ENCODE peak calls at places on chromosomes 2 and 18, in four cellular contexts. One of them, this sample, is unnamed.

GRCh38 chr18:27861539-27861938 is 315.4 kb downstream of the CDH2 start:
- DNase-seq in mesenchymal stem cell: no peak
- DNase-seq in upper lobe of left lung: no peak
- DNase-seq in pancreas: no peak
- DNase-seq in this sample: no peak

GRCh38 chr18:44309185-44309584 is 371.5 kb upstream of the SETBP1 start:
- DNase-seq in mesenchymal stem cell: no peak
- DNase-seq in pancreas: no peak
- DNase-seq in upper lobe of left lung: no peak
- DNase-seq in this sample: no peak

GRCh38 chr2:58521803-58522602 is 280.9 kb upstream of the FANCL start:
- DNase-seq in pancreas: no peak
- DNase-seq in upper lobe of left lung: no peak
- DNase-seq in mesenchymal stem cell: no peak
- DNase-seq in this sample: no peak

GRCh38 chr2:177467646-177468045 is 75.1 kb downstream of the AGPS start:
- DNase-seq in upper lobe of left lung: no peak
- DNase-seq in pancreas: no peak
- DNase-seq in mesenchymal stem cell: peak; percentile 48
- DNase-seq in this sample: no peak

GRCh38 chr2:186256540-186256939 is 229.5 kb upstream of the ZC3H15 start:
- DNase-seq in pancreas: no peak
- DNase-seq in mesenchymal stem cell: peak; percentile 57
- DNase-seq in upper lobe of left lung: no peak
- DNase-seq in this sample: no peak

GRCh38 chr2:150705357-150705756 is 217.9 kb upstream of the RND3 start:
- DNase-seq in pancreas: no peak
- DNase-seq in mesenchymal stem cell: no peak
- DNase-seq in upper lobe of left lung: no peak
- DNase-seq in this sample: no peak

GRCh38 chr2:197946562-197946961 is 142.2 kb downstream of the PLCL1 start:
- DNase-seq in upper lobe of left lung: no peak
- DNase-seq in mesenchymal stem cell: no peak
- DNase-seq in pancreas: no peak
- DNase-seq in this sample: no peak

GRCh38 chr2:43631918-43632317 is 5.1 kb upstream of the PLEKHH2 start:
- DNase-seq in mesenchymal stem cell: no peak
- DNase-seq in upper lobe of left lung: no peak
- DNase-seq in pancreas: no peak
- DNase-seq in this sample: no peak

GRCh38 chr2:224086226-224086911 is 47.3 kb upstream of the SERPINE2 start:
- DNase-seq in upper lobe of left lung: no peak
- DNase-seq in mesenchymal stem cell: peak; percentile 94
- DNase-seq in pancreas: no peak
- DNase-seq in this sample: no peak

GRCh38 chr18:40985441-40985840 is 969.6 kb upstream of the PIK3C3 start:
- DNase-seq in upper lobe of left lung: no peak
- DNase-seq in pancreas: no peak
- DNase-seq in mesenchymal stem cell: no peak
- DNase-seq in this sample: no peak

GRCh38 chr2:15553519-15553918 is 7.6 kb downstream of the NBAS start:
- DNase-seq in upper lobe of left lung: no peak
- DNase-seq in mesenchymal stem cell: no peak
- DNase-seq in pancreas: no peak
- DNase-seq in this sample: no peak

GRCh38 chr2:215917953-215918620 is 95.3 kb downstream of the MREG start:
- DNase-seq in mesenchymal stem cell: peak; percentile 74
- DNase-seq in pancreas: no peak
- DNase-seq in upper lobe of left lung: no peak
- DNase-seq in this sample: no peak

GRCh38 chr2:241904011-241904718 is 34.6 kb downstream of the RTP5 start:
- DNase-seq in pancreas: peak; percentile 54
- DNase-seq in upper lobe of left lung: peak; percentile 42
- DNase-seq in mesenchymal stem cell: no peak
- DNase-seq in this sample: no peak

GRCh38 chr18:49744395-49744987 is 68.8 kb downstream of the ACAA2 start:
- DNase-seq in upper lobe of left lung: peak; percentile 28
- DNase-seq in mesenchymal stem cell: no peak
- DNase-seq in pancreas: no peak
- DNase-seq in this sample: no peak

GRCh38 chr18:74861154-74861553 is 263.5 kb downstream of the ZNF407 start:
- DNase-seq in upper lobe of left lung: no peak
- DNase-seq in mesenchymal stem cell: peak; percentile 68
- DNase-seq in pancreas: no peak
- DNase-seq in this sample: no peak

GRCh38 chr2:65357095-65357958 is 75.1 kb downstream of the SPRED2 start:
- DNase-seq in upper lobe of left lung: no peak
- DNase-seq in mesenchymal stem cell: no peak
- DNase-seq in pancreas: no peak
- DNase-seq in this sample: no peak

GRCh38 chr2:230599854-230600253 is 112.8 kb upstream of the CAB39 start:
- DNase-seq in mesenchymal stem cell: no peak
- DNase-seq in pancreas: no peak
- DNase-seq in upper lobe of left lung: no peak
- DNase-seq in this sample: no peak

GRCh38 chr2:162153608-162154224 is 1.7 kb upstream of the GCG start:
- DNase-seq in upper lobe of left lung: no peak
- DNase-seq in pancreas: peak; percentile 26
- DNase-seq in mesenchymal stem cell: peak; percentile 69
- DNase-seq in this sample: no peak

GRCh38 chr2:113910110-113910717 is 20.3 kb downstream of the ACTR3 start:
- DNase-seq in mesenchymal stem cell: peak; percentile 49
- DNase-seq in upper lobe of left lung: no peak
- DNase-seq in pancreas: no peak
- DNase-seq in this sample: no peak

GRCh38 chr2:74314107-74314506 is 29.1 kb downstream of the SLC4A5 start:
- DNase-seq in pancreas: no peak
- DNase-seq in mesenchymal stem cell: no peak
- DNase-seq in upper lobe of left lung: no peak
- DNase-seq in this sample: no peak

GRCh38 chr2:100012575-100012974 is 129.8 kb downstream of the AFF3 start:
- DNase-seq in upper lobe of left lung: no peak
- DNase-seq in mesenchymal stem cell: no peak
- DNase-seq in pancreas: no peak
- DNase-seq in this sample: no peak

DNA sequence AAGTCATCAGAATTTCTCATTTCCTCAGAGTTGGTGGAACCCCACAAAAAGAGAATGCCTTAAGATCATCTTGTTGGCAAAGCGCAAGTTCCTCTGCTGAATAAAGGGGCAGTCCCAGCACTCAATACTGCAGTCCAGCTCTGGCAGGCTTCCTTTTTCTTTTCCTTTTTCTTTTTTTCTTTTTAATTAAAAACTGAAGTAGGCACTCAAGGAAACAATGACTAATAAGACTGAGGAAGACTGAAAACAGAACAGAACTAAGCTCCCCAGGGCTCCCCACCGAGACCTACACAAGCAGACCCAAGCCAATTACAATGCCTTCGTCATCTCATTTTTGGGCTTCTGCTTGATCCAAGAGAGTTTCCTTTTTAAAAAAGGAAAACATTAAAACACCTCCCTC is 82.0 kb downstream of the STK39 start:
- DNase-seq in upper lobe of left lung: no peak
- DNase-seq in mesenchymal stem cell: no peak
- DNase-seq in pancreas: no peak
- DNase-seq in this sample: no peak
- H3K27ac ChIP-seq in upper lobe of left lung: no peak overlapping the region
- H3K27ac ChIP-seq in mesenchymal stem cell: no peak overlapping the region
- H3K27ac ChIP-seq in pancreas: no peak overlapping the region
- H3K27ac ChIP-seq in this sample: peak overlapping the region; percentile 62

GRCh38 chr2:69641887-69642708 is 1.4 kb downstream of the AAK1 start:
- DNase-seq in pancreas: no peak
- DNase-seq in mesenchymal stem cell: no peak
- DNase-seq in upper lobe of left lung: no peak
- DNase-seq in this sample: no peak
- H3K4me1 ChIP-seq in pancreas: no peaks in the 10 kb centered on the region
- H3K4me1 ChIP-seq in mesenchymal stem cell: peaks cover 4% of the 10 kb centered on the region
- H3K4me1 ChIP-seq in upper lobe of left lung: peaks cover 51% of the 10 kb centered on the region
- H3K4me1 ChIP-seq in this sample: peaks cover 82% of the 10 kb centered on the region

DNA sequence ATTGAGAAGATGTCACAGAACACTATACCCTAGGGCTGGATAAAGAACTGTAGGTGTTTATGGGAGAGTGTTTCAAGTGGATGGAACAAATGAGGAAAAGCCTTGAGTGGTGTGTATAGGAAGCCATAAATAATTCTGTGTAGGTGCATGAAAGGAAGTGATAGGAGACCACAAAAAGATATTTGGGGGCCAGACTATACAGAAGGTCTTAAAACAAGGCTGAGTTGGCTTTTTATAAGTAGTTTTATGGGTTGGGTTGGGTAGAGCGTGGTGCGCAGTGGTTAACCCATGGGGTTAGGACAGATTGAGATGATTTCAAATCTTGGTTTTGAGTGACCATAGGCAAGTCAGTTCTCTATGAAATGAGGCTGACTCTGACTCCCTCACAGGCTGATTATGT is 110.5 kb downstream of the PKP4 start:
- DNase-seq in pancreas: no peak
- DNase-seq in mesenchymal stem cell: no peak
- DNase-seq in upper lobe of left lung: no peak
- DNase-seq in this sample: no peak
- H3K4me3 ChIP-seq in pancreas: no peak overlapping the region
- H3K4me3 ChIP-seq in mesenchymal stem cell: no peak overlapping the region
- H3K4me3 ChIP-seq in upper lobe of left lung: no peak overlapping the region
- H3K4me3 ChIP-seq in this sample: no peak overlapping the region

DNA sequence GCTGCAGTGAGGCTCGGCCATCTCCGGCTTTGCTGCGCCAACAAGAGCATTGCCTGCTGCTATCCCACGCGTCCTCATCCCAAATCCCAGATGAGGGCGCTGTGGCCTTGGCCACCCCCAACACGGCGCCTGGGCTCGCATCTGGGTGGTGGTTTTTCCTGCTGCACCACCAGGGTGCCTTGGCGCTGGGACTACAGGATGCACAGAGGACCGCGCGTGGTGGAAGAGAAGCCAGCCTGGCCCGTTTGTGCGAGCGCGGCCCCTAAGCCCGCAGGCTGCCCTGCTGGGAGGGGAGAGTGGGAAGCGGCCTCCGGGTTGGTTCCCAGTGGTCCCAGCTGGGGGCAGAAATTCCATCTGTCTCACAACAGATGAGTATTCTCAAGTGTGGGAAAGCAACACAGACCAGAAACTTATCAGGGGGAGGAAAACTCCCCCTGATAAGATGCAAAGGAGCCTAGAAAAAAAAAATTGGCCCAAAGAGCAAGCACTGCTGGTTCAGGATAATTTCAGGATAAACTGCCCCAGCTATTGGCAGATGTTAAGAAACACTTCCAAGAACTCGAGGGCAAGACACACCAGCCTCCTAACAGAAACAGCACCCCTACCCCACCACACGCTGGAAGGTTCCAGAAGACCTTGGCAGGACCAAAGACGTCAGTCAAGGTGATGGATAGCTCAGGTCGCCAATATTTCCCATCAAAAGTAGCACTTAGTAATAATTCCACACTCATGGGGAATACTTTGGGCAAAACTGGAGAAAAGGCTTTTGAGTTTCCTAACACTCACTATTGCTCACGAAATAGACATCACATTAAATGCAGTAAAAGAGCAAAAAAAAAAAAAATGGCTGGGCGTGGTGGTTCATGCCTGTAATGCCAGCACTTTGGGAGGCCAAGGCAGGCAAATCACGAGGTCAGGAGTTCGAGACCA is 152.1 kb downstream of the PXDN start:
- DNase-seq in mesenchymal stem cell: peak; percentile 79
- DNase-seq in upper lobe of left lung: peak; percentile 86
- DNase-seq in pancreas: peak; percentile 45
- DNase-seq in this sample: peak; percentile 72
- H3K27ac ChIP-seq in mesenchymal stem cell: peak overlapping the region; percentile 31
- H3K27ac ChIP-seq in upper lobe of left lung: peak overlapping the region; percentile 39
- H3K27ac ChIP-seq in pancreas: no peak overlapping the region
- H3K27ac ChIP-seq in this sample: peak overlapping the region; percentile 81

GRCh38 chr2:109690457-109690821 is 76.3 kb downstream of the SOWAHC start:
- DNase-seq in mesenchymal stem cell: no peak
- DNase-seq in pancreas: no peak
- DNase-seq in upper lobe of left lung: no peak
- DNase-seq in this sample: no peak

GRCh38 chr2:109692013-109692738 is 78.0 kb downstream of the SOWAHC start:
- DNase-seq in upper lobe of left lung: no peak
- DNase-seq in mesenchymal stem cell: no peak
- DNase-seq in pancreas: no peak
- DNase-seq in this sample: no peak

GRCh38 chr2:109690822-109691541 is 76.8 kb downstream of the SOWAHC start:
- DNase-seq in upper lobe of left lung: no peak
- DNase-seq in mesenchymal stem cell: peak; percentile 36
- DNase-seq in pancreas: no peak
- DNase-seq in this sample: peak; percentile 61

GRCh38 chr2:109695290-109695689 is 81.1 kb downstream of the SOWAHC start:
- DNase-seq in upper lobe of left lung: no peak
- DNase-seq in pancreas: no peak
- DNase-seq in mesenchymal stem cell: no peak
- DNase-seq in this sample: no peak

DNA sequence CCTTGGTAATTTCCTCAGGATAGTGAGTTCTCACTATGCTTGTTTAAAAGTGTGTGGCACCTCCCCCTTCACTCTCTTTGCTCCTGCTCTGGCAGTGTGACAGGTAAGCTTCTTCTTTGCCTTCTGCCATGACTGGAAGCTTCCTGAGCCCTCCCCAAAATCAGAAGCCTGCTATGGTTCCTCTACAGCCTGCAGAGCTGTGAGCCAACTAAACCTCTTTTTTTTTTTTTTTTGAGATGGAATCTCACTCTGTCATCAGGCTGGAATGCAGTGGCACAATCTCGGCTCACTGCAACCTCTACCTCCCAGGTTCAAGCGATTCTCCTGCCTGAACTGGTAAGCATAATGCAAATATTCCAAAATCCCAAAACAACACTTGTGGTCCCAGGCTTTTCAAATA is 80.0 kb downstream of the SOWAHC start:
- DNase-seq in pancreas: no peak
- DNase-seq in upper lobe of left lung: no peak
- DNase-seq in mesenchymal stem cell: peak; percentile 16
- DNase-seq in this sample: no peak
- H3K4me1 ChIP-seq in pancreas: peaks cover 15% of the 10 kb centered on the region
- H3K4me1 ChIP-seq in upper lobe of left lung: peaks cover 31% of the 10 kb centered on the region
- H3K4me1 ChIP-seq in mesenchymal stem cell: peaks cover 8% of the 10 kb centered on the region
- H3K4me1 ChIP-seq in this sample: peaks cover 42% of the 10 kb centered on the region

GRCh38 chr18:5251117-5251516 is 44.4 kb downstream of the ZBTB14 start:
- DNase-seq in pancreas: no peak
- DNase-seq in upper lobe of left lung: no peak
- DNase-seq in mesenchymal stem cell: no peak
- DNase-seq in this sample: no peak
- H3K4me3 ChIP-seq in pancreas: no peak overlapping the region
- H3K4me3 ChIP-seq in upper lobe of left lung: no peak overlapping the region
- H3K4me3 ChIP-seq in mesenchymal stem cell: no peak overlapping the region
- H3K4me3 ChIP-seq in this sample: no peak overlapping the region

GRCh38 chr2:11898576-11898975 is 152.1 kb downstream of the LPIN1 start:
- DNase-seq in mesenchymal stem cell: no peak
- DNase-seq in pancreas: no peak
- DNase-seq in upper lobe of left lung: no peak
- DNase-seq in this sample: no peak
- H3K27ac ChIP-seq in mesenchymal stem cell: no peak overlapping the region
- H3K27ac ChIP-seq in pancreas: no peak overlapping the region
- H3K27ac ChIP-seq in upper lobe of left lung: no peak overlapping the region
- H3K27ac ChIP-seq in this sample: no peak overlapping the region

DNA sequence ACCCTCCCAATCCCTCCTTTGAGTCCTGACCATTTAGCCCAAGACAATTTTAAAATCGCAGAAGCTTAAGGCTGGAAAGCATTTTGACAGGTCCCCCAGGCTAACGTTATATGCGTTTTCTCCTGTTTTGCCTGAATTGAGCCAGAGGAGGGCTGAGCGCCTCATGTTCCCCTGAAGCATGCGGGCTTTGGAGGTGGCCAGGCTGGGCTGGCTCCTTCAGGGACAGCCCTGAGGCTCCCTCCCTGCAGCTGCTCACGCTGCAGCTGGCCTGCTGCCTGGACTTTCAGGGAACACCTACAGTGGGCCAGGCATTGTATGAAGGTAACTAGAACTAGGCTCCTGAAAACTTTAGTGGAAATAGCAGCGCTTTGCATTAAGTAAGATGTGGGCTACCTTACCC is 179.2 kb downstream of the ACKR3 start:
- DNase-seq in upper lobe of left lung: peak; percentile 58
- DNase-seq in pancreas: no peak
- DNase-seq in mesenchymal stem cell: no peak
- DNase-seq in this sample: peak; percentile 47
- H3K4me1 ChIP-seq in upper lobe of left lung: peaks cover 21% of the 10 kb centered on the region
- H3K4me1 ChIP-seq in pancreas: no peaks in the 10 kb centered on the region
- H3K4me1 ChIP-seq in mesenchymal stem cell: peaks cover 32% of the 10 kb centered on the region
- H3K4me1 ChIP-seq in this sample: peaks cover 32% of the 10 kb centered on the region